ENCODE peak calls at places on chromosomes 6 and 20, in six cellular contexts. X, L, B, C, V and K are unnamed samples.

GRCh38 chr20:57902478-57902877 is 192.7 kb upstream of the PMEPA1 start:
- DNase-seq in B (peak; percentile 16), V (peak; percentile 92), L (no peak), C (no peak), X (no peak), K (peak; percentile 75)

GRCh38 chr6:149012040-149012545 is 265.3 kb downstream of the UST start:
- DNase-seq in V (peak; percentile 98), B (peak; percentile 100), L (peak; percentile 11), X (no peak), C (no peak), K (no peak)

GRCh38 chr6:137451926-137452325 is 42.3 kb downstream of the OLIG3 start:
- DNase-seq in V (peak; percentile 30), L (peak; percentile 26), X (no peak), C (no peak), B (peak; percentile 87), K (no peak)

GRCh38 chr6:150600302-150601017 is 775 bp downstream of the PLEKHG1 start:
- DNase-seq in B (peak; percentile 26), V (peak; percentile 75), L (peak; percentile 76), C (peak; percentile 44), X (peak; percentile 92), K (peak; percentile 65)

GRCh38 chr6:13304101-13304500 is 24.2 kb downstream of the TBC1D7 start:
- DNase-seq in X (no peak), L (no peak), C (no peak), B (no peak), V (no peak), K (no peak)

GRCh38 chr6:37491161-37491829 is 8.4 kb downstream of the CCDC167 start:
- DNase-seq in V (no peak), L (no peak), C (no peak), B (no peak), X (no peak), K (no peak)

GRCh38 chr6:71268710-71269437 is 19.7 kb upstream of the OGFRL1 start:
- DNase-seq in L (no peak), X (no peak), C (no peak), V (no peak), B (no peak), K (no peak)

GRCh38 chr6:170429457-170429856 is 122.9 kb downstream of the FAM120B start:
- DNase-seq in B (no peak), V (no peak), C (peak; percentile 44), L (peak; percentile 49), X (no peak), K (no peak)

GRCh38 chr20:48285656-48286055 is 500.4 kb upstream of the SULF2 start:
- DNase-seq in B (no peak), V (no peak), X (no peak), C (no peak), L (no peak), K (no peak)

GRCh38 chr6:93086351-93086750 is 333.0 kb downstream of the EPHA7 start:
- DNase-seq in L (no peak), X (no peak), C (no peak), V (no peak), B (no peak), K (no peak)

GRCh38 chr20:49405062-49405683 is 77.3 kb downstream of the KCNB1 start:
- DNase-seq in B (no peak), V (no peak), L (no peak), X (no peak), C (no peak), K (no peak)

GRCh38 chr6:32462609-32463008 is 22.9 kb downstream of the HLA-DRA start:
- DNase-seq in L (no peak), B (no peak), C (no peak), V (peak; percentile 11), X (no peak), K (no peak)

GRCh38 chr20:48421547-48421946 is 406.3 kb downstream of the PREX1 start:
- DNase-seq in B (no peak), V (peak; percentile 35), C (no peak), X (peak; percentile 17), L (no peak), K (no peak)

GRCh38 chr6:109644131-109644530 is 46.9 kb downstream of the AK9 start:
- DNase-seq in L (no peak), V (peak; percentile 19), B (no peak), C (no peak), X (no peak), K (peak; percentile 52)

GRCh38 chr20:35232575-35232974 is 6.1 kb downstream of the MMP24 start:
- DNase-seq in C (no peak), V (no peak), B (peak; percentile 75), X (no peak), L (peak; percentile 16), K (no peak)

GRCh38 chr6:163956571-163957407 is 542.3 kb downstream of the QKI start:
- DNase-seq in C (peak; percentile 92), L (peak; percentile 68), X (peak; percentile 84), B (peak; percentile 78), V (peak; percentile 72), K (peak; percentile 35)

GRCh38 chr6:113011803-113012202 is 664.7 kb downstream of the RFPL4B start:
- DNase-seq in L (no peak), X (no peak), V (no peak), C (no peak), B (peak; percentile 61), K (no peak)

GRCh38 chr6:5120011-5120410 is 34.9 kb downstream of the PPP1R3G start:
- DNase-seq in V (no peak), L (no peak), X (no peak), B (no peak), C (no peak), K (no peak)

GRCh38 chr6:49406241-49406970 is 56.6 kb downstream of the MMUT start:
- DNase-seq in L (no peak), C (no peak), B (no peak), X (no peak), V (peak; percentile 8), K (no peak)
- H2AFZ ChIP-seq in L (no peak overlapping the region), C (no peak overlapping the region), B (peak overlapping the region; percentile 18), X (no peak overlapping the region), V (peak overlapping the region; percentile 20), K (no peak overlapping the region)

DNA sequence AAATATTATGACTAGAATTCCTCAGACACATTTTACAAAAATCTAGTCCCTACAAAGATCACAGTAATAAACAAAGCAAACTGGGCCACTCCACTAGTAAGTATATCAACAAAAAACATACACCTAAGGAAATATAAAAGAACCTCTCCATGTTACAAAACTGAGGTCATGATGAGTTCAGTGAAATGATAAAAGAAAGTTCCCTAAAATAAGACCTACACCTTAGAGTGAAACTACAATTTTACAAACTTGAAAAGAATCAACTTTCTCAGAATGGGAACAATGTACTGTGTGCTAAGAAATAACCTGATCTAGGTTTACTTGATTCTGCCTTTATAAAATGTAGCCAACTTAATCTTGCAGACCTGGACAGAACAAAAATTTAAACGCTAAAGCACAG is 2.0 kb downstream of the RALGAPA2 start:
- DNase-seq in V (no peak), X (no peak), C (no peak), L (no peak), B (no peak), K (no peak)
- H3K4me3 ChIP-seq in V (peak overlapping the region; percentile 88), X (peak overlapping the region; percentile 98), C (no peak overlapping the region), L (no peak overlapping the region), B (no peak overlapping the region), K (peak overlapping the region; percentile 92)

GRCh38 chr6:34680802-34681515 is 15.6 kb downstream of the ILRUN start:
- DNase-seq in V (peak; percentile 61), B (peak; percentile 59), L (peak; percentile 60), C (peak; percentile 21), X (no peak), K (no peak)
- H4K20me1 ChIP-seq in V (no peaks in the 10 kb centered on the region), B (peaks cover 29% of the 10 kb centered on the region), L (no peaks in the 10 kb centered on the region), C (peaks cover 5% of the 10 kb centered on the region), X (no peaks in the 10 kb centered on the region), K (peaks cover 4% of the 10 kb centered on the region)

GRCh38 chr6:27679968-27680694 is 207.2 kb upstream of the ZNF184 start:
- DNase-seq in C (no peak), L (no peak), X (no peak), B (no peak), V (no peak), K (no peak)
- H2AFZ ChIP-seq in C (no peak overlapping the region), L (peak overlapping the region; percentile 4), X (no peak overlapping the region), B (no peak overlapping the region), V (no peak overlapping the region), K (no peak overlapping the region)

GRCh38 chr6:40378725-40379074 is 208.5 kb downstream of the LRFN2 start:
- DNase-seq in C (no peak), B (no peak), X (no peak), L (no peak), V (no peak), K (no peak)

GRCh38 chr6:40380271-40380670 is 206.9 kb downstream of the LRFN2 start:
- DNase-seq in V (no peak), X (no peak), L (no peak), C (no peak), B (no peak), K (no peak)

GRCh38 chr6:40378071-40378724 is 209.0 kb downstream of the LRFN2 start:
- DNase-seq in B (no peak), L (no peak), C (peak; percentile 82), V (no peak), X (no peak), K (no peak)

GRCh38 chr6:40377173-40377806 is 209.9 kb downstream of the LRFN2 start:
- DNase-seq in C (no peak), V (no peak), X (no peak), B (no peak), L (no peak), K (no peak)

DNA sequence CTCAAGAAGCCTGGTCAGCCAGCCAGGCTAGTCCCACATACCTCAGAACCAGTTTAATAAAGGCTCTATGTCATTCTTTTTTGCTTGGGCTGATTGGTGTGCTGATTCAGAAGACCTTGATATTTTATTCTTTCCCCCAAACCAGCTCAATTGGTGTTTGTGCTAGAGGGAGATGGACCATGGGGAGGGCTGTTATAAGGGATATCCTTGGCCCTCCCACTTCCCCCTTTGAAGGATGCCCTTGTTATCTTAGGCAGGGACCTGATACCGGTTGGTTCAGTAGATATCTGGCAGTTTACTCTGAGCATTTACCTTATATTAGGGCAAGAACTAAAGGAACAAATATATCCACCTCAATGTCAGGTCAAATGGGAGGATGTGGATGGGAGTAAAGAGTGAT is 207.4 kb downstream of the LRFN2 start:
- DNase-seq in X (no peak), C (no peak), B (no peak), V (no peak), L (no peak), K (no peak)
- H3K4me3 ChIP-seq in X (no peak overlapping the region), C (no peak overlapping the region), B (no peak overlapping the region), V (no peak overlapping the region), L (no peak overlapping the region), K (no peak overlapping the region)

GRCh38 chr6:139172567-139172966 is 37.7 kb downstream of the HECA start:
- DNase-seq in X (no peak), B (no peak), L (no peak), V (no peak), C (no peak), K (no peak)
- H4K20me1 ChIP-seq in X (no peaks in the 10 kb centered on the region), B (no peaks in the 10 kb centered on the region), L (no peaks in the 10 kb centered on the region), V (no peaks in the 10 kb centered on the region), C (no peaks in the 10 kb centered on the region), K (no peaks in the 10 kb centered on the region)